ENCODE peak calls at places on chromosomes 11 and 22, in six cellular contexts. One of them, this sample, is unnamed.

GRCh38 chr11:69674267-69674885 is 777 bp downstream of the LTO1 start:
- DNase-seq in RWPE1: peak; percentile 52
- DNase-seq in activated CD8-positive, alpha-beta memory T cell treated with anti-CD3 and anti-CD28 coated beads, Interleukin-2, amount 50 U/mL, for 48 hours: no peak
- DNase-seq in activated CD4-positive, alpha-beta T cell treated with anti-CD3 and anti-CD28 coated beads for 48 hours: peak; percentile 30
- DNase-seq in germinal center: no peak
- DNase-seq in T-helper 1 cell: no peak
- DNase-seq in this sample: peak; percentile 86

GRCh38 chr11:21630934-21631478 is 561.9 kb upstream of the ANO5 start:
- DNase-seq in germinal center: no peak
- DNase-seq in activated CD8-positive, alpha-beta memory T cell treated with anti-CD3 and anti-CD28 coated beads, Interleukin-2, amount 50 U/mL, for 48 hours: no peak
- DNase-seq in activated CD4-positive, alpha-beta T cell treated with anti-CD3 and anti-CD28 coated beads for 48 hours: no peak
- DNase-seq in RWPE1: no peak
- DNase-seq in T-helper 1 cell: no peak
- DNase-seq in this sample: no peak

GRCh38 chr11:95229199-95230053 is 1.6 kb downstream of the SESN3 start:
- DNase-seq in germinal center: no peak
- DNase-seq in RWPE1: no peak
- DNase-seq in T-helper 1 cell: peak; percentile 44
- DNase-seq in activated CD4-positive, alpha-beta T cell treated with anti-CD3 and anti-CD28 coated beads for 48 hours: peak; percentile 12
- DNase-seq in activated CD8-positive, alpha-beta memory T cell treated with anti-CD3 and anti-CD28 coated beads, Interleukin-2, amount 50 U/mL, for 48 hours: no peak
- DNase-seq in this sample: peak; percentile 46

GRCh38 chr11:18394928-18395734 is 768 bp downstream of the LDHA start:
- DNase-seq in activated CD8-positive, alpha-beta memory T cell treated with anti-CD3 and anti-CD28 coated beads, Interleukin-2, amount 50 U/mL, for 48 hours: peak; percentile 64
- DNase-seq in T-helper 1 cell: no peak
- DNase-seq in activated CD4-positive, alpha-beta T cell treated with anti-CD3 and anti-CD28 coated beads for 48 hours: peak; percentile 34
- DNase-seq in RWPE1: peak; percentile 25
- DNase-seq in germinal center: peak; percentile 44
- DNase-seq in this sample: peak; percentile 59

GRCh38 chr11:67303132-67303988 is at the start of gene SSH3:
- DNase-seq in germinal center: no peak
- DNase-seq in RWPE1: peak; percentile 73
- DNase-seq in activated CD4-positive, alpha-beta T cell treated with anti-CD3 and anti-CD28 coated beads for 48 hours: peak; percentile 53
- DNase-seq in activated CD8-positive, alpha-beta memory T cell treated with anti-CD3 and anti-CD28 coated beads, Interleukin-2, amount 50 U/mL, for 48 hours: peak; percentile 81
- DNase-seq in T-helper 1 cell: peak; percentile 56
- DNase-seq in this sample: peak; percentile 69

GRCh38 chr11:12569499-12570040 is 104.7 kb upstream of the TEAD1 start:
- DNase-seq in germinal center: no peak
- DNase-seq in activated CD8-positive, alpha-beta memory T cell treated with anti-CD3 and anti-CD28 coated beads, Interleukin-2, amount 50 U/mL, for 48 hours: no peak
- DNase-seq in T-helper 1 cell: no peak
- DNase-seq in activated CD4-positive, alpha-beta T cell treated with anti-CD3 and anti-CD28 coated beads for 48 hours: no peak
- DNase-seq in RWPE1: no peak
- DNase-seq in this sample: no peak

GRCh38 chr22:24051028-24051427 is 39.9 kb downstream of the CABIN1 start:
- DNase-seq in T-helper 1 cell: no peak
- DNase-seq in germinal center: no peak
- DNase-seq in activated CD8-positive, alpha-beta memory T cell treated with anti-CD3 and anti-CD28 coated beads, Interleukin-2, amount 50 U/mL, for 48 hours: no peak
- DNase-seq in activated CD4-positive, alpha-beta T cell treated with anti-CD3 and anti-CD28 coated beads for 48 hours: no peak
- DNase-seq in RWPE1: no peak
- DNase-seq in this sample: no peak

GRCh38 chr22:50684986-50685385 is 12.4 kb downstream of the SHANK3 start:
- DNase-seq in activated CD8-positive, alpha-beta memory T cell treated with anti-CD3 and anti-CD28 coated beads, Interleukin-2, amount 50 U/mL, for 48 hours: no peak
- DNase-seq in activated CD4-positive, alpha-beta T cell treated with anti-CD3 and anti-CD28 coated beads for 48 hours: no peak
- DNase-seq in RWPE1: no peak
- DNase-seq in T-helper 1 cell: no peak
- DNase-seq in germinal center: no peak
- DNase-seq in this sample: no peak

This sample was measured in erythroblast.